ENCODE peak calls at places on chromosomes 3 and 15, in six cellular contexts. J is effector memory CD8-positive, alpha-beta T cell; R is GM04503; W is HCEC 1CT; O is C1 segment of cervical spinal cord; E is activated T-helper 1 cell treated with anti-CD3 and anti-CD28 coated beads, Interleukin-12 subunit alpha, Interleukin-12 subunit beta, Interleukin-2, Interleukin-4 antibody, amounts not matched to agents 30 ng/mL and 10 ng/mL and 1 ng/mL, durations not matched to agents 14 hours and 24 hours and 36 hours. T is an unnamed sample.

GRCh38 chr3:71926690-71927089 is 141.7 kb upstream of the PROK2 start:
- DNase-seq in J (no peak), R (no peak), W (no peak), O (no peak), E (no peak), T (no peak)

GRCh38 chr3:150239764-150240163 is 168.3 kb upstream of the TSC22D2 start:
- DNase-seq in J (no peak), R (no peak), W (no peak), O (no peak), E (no peak), T (no peak)

GRCh38 chr3:120743081-120743365 is 479 bp downstream of the GTF2E1 start:
- DNase-seq in J (no peak), R (no peak), W (peak), O (no peak), E (no peak), T (no peak)

GRCh38 chr3:46006646-46007045 is 11.0 kb upstream of the FYCO1 start:
- DNase-seq in J (no peak), R (peak), W (peak), O (no peak), E (no peak), T (peak)

GRCh38 chr3:48460517-48460902 is 14.0 kb downstream of the ATRIP start:
- DNase-seq in J (no peak), R (no peak), W (no peak), O (no peak), E (no peak), T (no peak)

GRCh38 chr3:171001957-171002694 is 24.4 kb downstream of the SLC2A2 start:
- DNase-seq in J (no peak), R (no peak), W (peak), O (no peak), E (no peak), T (no peak)

GRCh38 chr3:73707772-73708171 is 83.0 kb upstream of the PDZRN3 start:
- DNase-seq in J (no peak), R (no peak), W (no peak), O (no peak), E (no peak), T (no peak)

GRCh38 chr3:181859518-181859917 is 147.8 kb downstream of the SOX2 start:
- DNase-seq in J (no peak), R (no peak), W (no peak), O (no peak), E (no peak), T (no peak)

GRCh38 chr3:25090869-25091453 is 337.1 kb upstream of the RARB start:
- DNase-seq in J (no peak), R (no peak), W (no peak), O (no peak), E (no peak), T (no peak)

GRCh38 chr3:141659821-141660597 is 78.1 kb upstream of the RNF7 start:
- DNase-seq in J (no peak), R (no peak), W (peak), O (no peak), E (no peak), T (no peak)

GRCh38 chr3:85567074-85567676 is 608.4 kb downstream of the CADM2 start:
- DNase-seq in J (no peak), R (no peak), W (no peak), O (no peak), E (peak), T (no peak)

GRCh38 chr3:191997579-191998268 is 536.8 kb downstream of the PYDC2 start:
- DNase-seq in J (no peak), R (no peak), W (no peak), O (no peak), E (no peak), T (no peak)

GRCh38 chr3:130939753-130940152 is 45.9 kb downstream of the ATP2C1 start:
- DNase-seq in J (no peak), R (no peak), W (no peak), O (no peak), E (no peak), T (no peak)

GRCh38 chr3:42210731-42211130 is 55.3 kb downstream of the CCK start:
- DNase-seq in J (no peak), R (no peak), W (no peak), O (no peak), E (no peak), T (no peak)

GRCh38 chr3:48472923-48473616 is 26.5 kb downstream of the ATRIP start:
- DNase-seq in J (peak), R (peak), W (peak), O (no peak), E (peak), T (peak)

GRCh38 chr3:194086251-194087075 is 49.5 kb upstream of the HES1 start:
- DNase-seq in J (no peak), R (no peak), W (no peak), O (no peak), E (no peak), T (no peak)

GRCh38 chr3:156762631-156763185 is 63.4 kb upstream of the LEKR1 start:
- DNase-seq in J (no peak), R (peak), W (peak), O (no peak), E (no peak), T (no peak)

GRCh38 chr3:22474706-22475470 is 723.9 kb upstream of the ZNF385D start:
- DNase-seq in J (no peak), R (no peak), W (no peak), O (no peak), E (no peak), T (peak)

GRCh38 chr3:197749315-197749600 is 425 bp upstream of the FYTTD1 start:
- DNase-seq in J (no peak), R (no peak), W (peak), O (no peak), E (peak), T (no peak)

GRCh38 chr3:168325684-168326083 is 230.0 kb upstream of the GOLIM4 start:
- DNase-seq in J (no peak), R (no peak), W (no peak), O (no peak), E (no peak), T (no peak)

GRCh38 chr3:153172796-153173757 is 11.1 kb downstream of the RAP2B start:
- DNase-seq in J (no peak), R (no peak), W (no peak), O (no peak), E (no peak), T (no peak)

GRCh38 chr3:13280122-13280790 is 139.9 kb downstream of the NUP210 start:
- DNase-seq in J (no peak), R (no peak), W (no peak), O (no peak), E (no peak), T (no peak)

GRCh38 chr3:70861234-70861633 is 548.8 kb upstream of the MDFIC2 start:
- DNase-seq in J (no peak), R (no peak), W (no peak), O (no peak), E (no peak), T (peak)

GRCh38 chr3:155024006-155024638 is 56.0 kb upstream of the MME start:
- DNase-seq in J (no peak), R (no peak), W (no peak), O (no peak), E (no peak), T (no peak)

GRCh38 chr3:13689373-13690265 is 140.7 kb downstream of the FBLN2 start:
- DNase-seq in J (no peak), R (no peak), W (no peak), O (no peak), E (no peak), T (no peak)

GRCh38 chr15:84142888-84143337 is 92.7 kb upstream of the GOLGA6L4 start:
- DNase-seq in J (peak), R (peak), W (peak), O (no peak), E (peak), T (peak)

GRCh38 chr3:70108072-70108471 is 108.5 kb downstream of the SAMMSON start:
- DNase-seq in J (no peak), R (no peak), W (no peak), O (no peak), E (no peak), T (no peak)

GRCh38 chr15:63310646-63311045 is 33.2 kb downstream of the APH1B start:
- DNase-seq in J (no peak), R (no peak), W (no peak), O (no peak), E (no peak), T (no peak)

GRCh38 chr3:186220886-186221285 is 112.0 kb upstream of the ETV5 start:
- DNase-seq in J (no peak), R (no peak), W (no peak), O (no peak), E (no peak), T (no peak)

GRCh38 chr3:32421991-32422859 is 30.6 kb downstream of the CMTM7 start:
- DNase-seq in J (no peak), R (peak), W (peak), O (no peak), E (no peak), T (peak)

GRCh38 chr3:135622215-135622614 is 343.3 kb upstream of the PPP2R3A start:
- DNase-seq in J (no peak), R (no peak), W (no peak), O (no peak), E (no peak), T (no peak)

GRCh38 chr3:193452338-193452737 is 73.8 kb upstream of the ATP13A5 start:
- DNase-seq in J (no peak), R (no peak), W (no peak), O (no peak), E (no peak), T (no peak)

GRCh38 chr3:31408720-31409119 is 124.0 kb upstream of the STT3B start:
- DNase-seq in J (no peak), R (no peak), W (no peak), O (no peak), E (no peak), T (no peak)

T was measured in HS-5.